ENCODE peak calls at places on chromosomes 16 and 17, in five cellular contexts. One of them, this sample, is unnamed.

GRCh38 chr16:813204-813915 is 12.8 kb upstream of the GNG13 start:
- DNase-seq in neural progenitor cell: peak; percentile 86
- DNase-seq in ovary: no peak
- DNase-seq in astrocyte of the cerebellum: no peak
- DNase-seq in tibial nerve: peak; percentile 26
- DNase-seq in this sample: no peak

GRCh38 chr17:18026408-18026776 is 12.6 kb downstream of the ATPAF2 start:
- DNase-seq in neural progenitor cell: no peak
- DNase-seq in ovary: no peak
- DNase-seq in astrocyte of the cerebellum: peak; percentile 50
- DNase-seq in tibial nerve: no peak
- DNase-seq in this sample: no peak

GRCh38 chr17:27199948-27200347 is 94.0 kb upstream of the WSB1 start:
- DNase-seq in neural progenitor cell: no peak
- DNase-seq in ovary: no peak
- DNase-seq in astrocyte of the cerebellum: no peak
- DNase-seq in tibial nerve: no peak
- DNase-seq in this sample: no peak

GRCh38 chr17:7222972-7223292 is 3.2 kb downstream of the ACADVL start:
- DNase-seq in neural progenitor cell: no peak
- DNase-seq in ovary: no peak
- DNase-seq in astrocyte of the cerebellum: no peak
- DNase-seq in tibial nerve: no peak
- DNase-seq in this sample: no peak

GRCh38 chr16:69848635-69849545 is 86.8 kb downstream of the WWP2 start:
- DNase-seq in neural progenitor cell: no peak
- DNase-seq in ovary: peak; percentile 82
- DNase-seq in astrocyte of the cerebellum: peak; percentile 74
- DNase-seq in tibial nerve: peak; percentile 81
- DNase-seq in this sample: peak; percentile 6

GRCh38 chr16:17329412-17329811 is 141.3 kb downstream of the XYLT1 start:
- DNase-seq in neural progenitor cell: no peak
- DNase-seq in ovary: no peak
- DNase-seq in astrocyte of the cerebellum: no peak
- DNase-seq in tibial nerve: no peak
- DNase-seq in this sample: no peak

GRCh38 chr16:1533443-1533951 is at the start of gene TMEM204:
- DNase-seq in neural progenitor cell: no peak
- DNase-seq in ovary: peak; percentile 66
- DNase-seq in astrocyte of the cerebellum: no peak
- DNase-seq in tibial nerve: peak; percentile 49
- DNase-seq in this sample: no peak

GRCh38 chr16:66043326-66043725 is 323.2 kb upstream of the CDH5 start:
- DNase-seq in neural progenitor cell: no peak
- DNase-seq in ovary: no peak
- DNase-seq in astrocyte of the cerebellum: no peak
- DNase-seq in tibial nerve: no peak
- DNase-seq in this sample: no peak

GRCh38 chr17:43976956-43977837 is 23.5 kb upstream of the PYY start:
- DNase-seq in neural progenitor cell: no peak
- DNase-seq in ovary: no peak
- DNase-seq in astrocyte of the cerebellum: no peak
- DNase-seq in tibial nerve: no peak
- DNase-seq in this sample: no peak
- H3K4me3 ChIP-seq in neural progenitor cell: no peak overlapping the region
- H3K4me3 ChIP-seq in ovary: no peak overlapping the region
- H3K4me3 ChIP-seq in astrocyte of the cerebellum: no peak overlapping the region
- H3K4me3 ChIP-seq in tibial nerve: no peak overlapping the region
- H3K4me3 ChIP-seq in this sample: no peak overlapping the region

DNA sequence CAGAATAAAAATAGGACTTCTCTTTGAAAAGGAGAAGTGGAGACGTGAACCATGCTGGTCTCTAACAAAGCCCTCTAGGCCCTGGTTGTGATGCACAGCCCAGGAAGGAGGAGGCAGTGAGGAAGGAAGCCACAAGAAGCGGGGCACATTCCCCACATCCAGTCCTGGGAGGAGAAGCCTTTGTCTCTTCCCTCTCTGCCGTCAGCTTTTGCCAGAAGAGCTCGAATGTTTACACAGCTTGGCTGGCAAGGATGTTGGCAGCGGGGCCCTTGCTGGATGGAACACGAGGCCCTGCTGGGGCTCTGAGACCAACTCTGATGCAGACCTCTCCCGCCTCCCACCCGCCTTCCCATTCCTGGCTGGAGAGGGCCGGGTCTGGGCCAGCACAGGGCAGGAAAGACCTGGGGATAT is 91.3 kb downstream of the MAF start:
- DNase-seq in neural progenitor cell: peak; percentile 24
- DNase-seq in ovary: no peak
- DNase-seq in astrocyte of the cerebellum: no peak
- DNase-seq in tibial nerve: peak; percentile 21
- DNase-seq in this sample: no peak
- TF ChIP-seq CTCF in neural progenitor cell: no peak
- TF ChIP-seq CTCF in ovary: no peak
- TF ChIP-seq CTCF in astrocyte of the cerebellum: no peak
- TF ChIP-seq CTCF in tibial nerve: no peak
- TF ChIP-seq CTCF in this sample: no peak

GRCh38 chr16:58516768-58517107 is 1.4 kb downstream of the SETD6 start:
- DNase-seq in neural progenitor cell: no peak
- DNase-seq in ovary: no peak
- DNase-seq in astrocyte of the cerebellum: no peak
- DNase-seq in tibial nerve: no peak
- DNase-seq in this sample: no peak
- H3K4me3 ChIP-seq in neural progenitor cell: no peak overlapping the region
- H3K4me3 ChIP-seq in ovary: no peak overlapping the region
- H3K4me3 ChIP-seq in astrocyte of the cerebellum: no peak overlapping the region
- H3K4me3 ChIP-seq in tibial nerve: no peak overlapping the region
- H3K4me3 ChIP-seq in this sample: no peak overlapping the region

DNA sequence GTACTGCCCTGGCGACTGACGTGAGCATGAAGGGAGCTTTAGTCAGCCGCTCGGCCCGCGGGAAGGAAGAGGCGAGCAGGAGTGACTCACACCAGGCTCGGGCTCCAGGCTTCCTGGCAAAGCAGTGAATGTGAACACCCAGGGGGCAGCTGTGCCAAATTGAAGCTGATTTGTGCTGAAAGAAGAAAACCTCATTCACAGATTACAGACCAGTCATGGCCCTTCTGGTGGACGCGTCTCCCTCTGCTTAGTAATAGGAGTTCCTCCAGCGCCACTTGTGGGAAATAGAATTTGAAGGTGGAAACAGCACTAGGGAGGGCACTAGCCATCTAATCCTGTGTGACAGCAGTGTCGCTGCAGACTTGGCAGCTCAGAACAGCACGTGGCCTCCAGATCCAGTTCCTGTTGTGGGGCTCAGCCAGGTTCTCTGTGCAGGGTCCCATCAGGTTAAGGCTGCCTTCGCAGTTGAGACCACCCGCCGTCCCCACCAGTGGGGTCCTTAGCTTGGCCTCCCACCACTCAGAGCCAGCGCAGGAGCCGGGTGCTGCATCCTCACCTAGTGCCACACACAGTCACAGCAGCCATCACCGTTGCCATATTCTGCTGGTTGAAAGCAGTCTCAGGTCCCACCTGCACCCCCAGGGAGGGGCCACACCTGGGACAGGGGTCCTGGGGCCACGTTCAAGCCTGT is 164.5 kb upstream of the CHMP6 start:
- DNase-seq in neural progenitor cell: peak; percentile 39
- DNase-seq in ovary: no peak
- DNase-seq in astrocyte of the cerebellum: peak; percentile 97
- DNase-seq in tibial nerve: peak; percentile 37
- DNase-seq in this sample: no peak
- TF ChIP-seq CTCF in neural progenitor cell: no peak
- TF ChIP-seq CTCF in ovary: no peak
- TF ChIP-seq CTCF in astrocyte of the cerebellum: peak; percentile 11
- TF ChIP-seq CTCF in tibial nerve: no peak
- TF ChIP-seq CTCF in this sample: no peak

DNA sequence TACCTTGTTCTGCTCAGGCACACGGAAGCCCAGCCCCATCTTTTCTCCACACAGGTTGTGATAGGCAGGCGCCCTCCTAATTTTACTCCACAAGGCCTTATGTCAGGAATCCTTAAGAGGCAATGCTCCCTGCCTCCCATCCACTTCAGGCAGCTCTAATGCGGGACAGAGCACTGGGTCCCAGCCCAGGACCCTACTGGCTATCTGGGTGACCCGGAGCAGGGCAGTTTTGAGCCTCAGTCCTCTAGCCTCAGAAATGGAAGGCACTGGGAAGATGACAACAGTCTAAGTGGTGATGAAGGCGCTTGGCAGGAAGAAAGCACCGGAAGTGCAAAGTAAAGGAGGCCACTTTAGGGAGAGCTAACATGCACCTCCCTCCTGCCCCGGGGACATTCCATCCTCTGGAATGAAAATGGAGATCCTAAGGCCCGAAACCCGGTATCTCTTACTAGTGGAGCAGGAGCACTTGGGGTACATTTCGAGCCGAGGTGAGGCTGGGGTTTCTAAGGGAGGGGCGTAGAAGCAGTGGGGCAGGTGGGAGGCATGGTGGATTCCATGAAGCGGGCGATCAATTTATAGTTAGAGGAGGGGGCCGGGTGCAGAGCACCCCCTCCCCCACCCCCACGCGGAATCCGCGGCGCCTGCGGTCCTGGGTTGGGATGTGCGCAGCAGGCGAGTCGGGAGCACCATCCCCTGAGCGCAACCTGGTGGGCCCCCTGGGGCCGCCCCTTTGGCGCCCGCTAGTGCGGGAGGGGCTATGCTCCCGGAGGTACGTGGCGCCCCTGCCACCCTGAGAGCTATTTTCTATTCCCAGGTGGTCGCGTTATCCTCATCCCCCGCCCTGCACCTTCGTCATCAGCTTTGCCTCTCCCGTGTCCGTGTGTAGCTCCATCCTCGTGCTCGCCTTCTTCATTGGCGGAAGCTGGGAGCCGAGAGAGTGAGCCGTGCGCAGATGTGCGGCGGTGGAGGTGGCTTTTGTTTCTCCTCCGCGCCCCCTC is 4.9 kb downstream of the MT1F start:
- DNase-seq in neural progenitor cell: no peak
- DNase-seq in ovary: no peak
- DNase-seq in astrocyte of the cerebellum: no peak
- DNase-seq in tibial nerve: no peak
- DNase-seq in this sample: no peak
- H3K4me3 ChIP-seq in neural progenitor cell: peak overlapping the region; percentile 34
- H3K4me3 ChIP-seq in ovary: no peak overlapping the region
- H3K4me3 ChIP-seq in astrocyte of the cerebellum: peak overlapping the region; percentile 12
- H3K4me3 ChIP-seq in tibial nerve: no peak overlapping the region
- H3K4me3 ChIP-seq in this sample: no peak overlapping the region

DNA sequence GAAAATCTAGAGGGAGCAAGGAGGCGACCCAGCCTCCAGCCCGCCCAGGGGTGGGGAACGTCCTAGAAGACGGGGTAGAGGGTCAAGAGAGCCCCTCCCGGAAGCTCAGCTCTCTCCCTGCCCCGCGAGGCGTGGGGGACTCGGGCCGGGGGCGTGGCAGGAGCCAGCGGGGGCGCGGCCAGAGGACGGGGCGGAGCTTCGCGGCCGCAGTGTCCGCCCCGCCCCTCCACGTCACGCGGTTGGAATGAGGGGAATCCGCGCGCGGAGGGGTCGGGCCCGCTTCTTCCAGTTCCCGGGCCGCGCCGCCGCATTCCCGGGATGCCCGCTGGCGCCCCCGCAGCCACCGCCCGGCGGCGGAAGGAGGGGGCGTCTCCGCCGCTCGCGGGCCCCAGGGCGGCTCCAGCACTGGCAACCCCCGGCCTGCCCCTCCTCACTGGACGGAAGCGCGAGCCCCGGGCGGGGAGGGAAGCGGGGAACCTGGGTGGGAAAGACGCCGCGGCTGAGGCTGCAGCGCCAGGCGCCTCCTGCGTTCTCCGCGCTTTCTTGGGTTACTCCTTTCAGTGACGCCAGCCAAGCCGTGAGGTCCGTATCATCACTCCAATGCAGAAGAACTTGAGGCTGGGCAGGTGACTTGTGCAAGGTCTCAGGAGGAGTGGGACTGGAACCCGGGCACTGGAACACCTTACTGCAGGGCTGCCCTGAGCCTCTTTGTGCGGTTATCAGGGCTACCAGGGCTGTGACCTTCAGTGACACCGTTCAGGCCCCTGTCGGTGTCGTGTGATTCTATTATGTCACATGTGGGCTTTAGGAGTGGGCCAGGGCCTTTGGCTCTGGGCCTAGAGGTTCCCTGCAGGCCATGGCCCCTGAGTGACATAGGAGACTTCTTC is 4.3 kb downstream of the MYO1C start:
- DNase-seq in neural progenitor cell: peak; percentile 95
- DNase-seq in ovary: peak; percentile 91
- DNase-seq in astrocyte of the cerebellum: peak; percentile 48
- DNase-seq in tibial nerve: peak; percentile 86
- DNase-seq in this sample: no peak
- TF ChIP-seq CTCF in neural progenitor cell: peak; percentile 11
- TF ChIP-seq CTCF in ovary: peak; percentile 30
- TF ChIP-seq CTCF in astrocyte of the cerebellum: no peak
- TF ChIP-seq CTCF in tibial nerve: no peak
- TF ChIP-seq CTCF in this sample: no peak